ENCODE peak calls at places on chromosome 10, in ten cellular contexts. H is cardiac fibroblast, W is stomach, J is HFFc6, V is fibroblast of the aortic adventitia, N is GM12865, B is coronary artery, U is A549, L is OCI-LY7, P is lower leg skin. F is an unnamed sample.

GRCh38 chr10:119849031-119849789 is 23.4 kb downstream of the MCMBP start:
- DNase-seq in H (peak; percentile 78), W (no peak), J (peak; percentile 70), V (peak; percentile 68), N (no peak), B (no peak), U (no peak), L (no peak), P (no peak), F (no peak)

GRCh38 chr10:126373137-126373536 is 15.1 kb downstream of the ADAM12 start:
- DNase-seq in H (peak; percentile 77), W (no peak), J (no peak), V (peak; percentile 60), N (no peak), B (no peak), U (no peak), L (no peak), P (no peak), F (no peak)

GRCh38 chr10:42113158-42113450 is 525.3 kb downstream of the ZNF33B start:
- DNase-seq in H (no peak), W (no peak), J (no peak), V (no peak), N (no peak), B (no peak), U (no peak), L (no peak), P (no peak), F (no peak)

GRCh38 chr10:119025336-119025735 is 4.2 kb upstream of the NANOS1 start:
- DNase-seq in H (peak; percentile 83), W (peak; percentile 89), J (peak; percentile 71), V (peak; percentile 68), N (no peak), B (peak; percentile 83), U (no peak), L (no peak), P (no peak), F (no peak)

GRCh38 chr10:47451275-47451997 is 32.5 kb downstream of the ANXA8 start:
- DNase-seq in H (no peak), W (no peak), J (no peak), V (no peak), N (no peak), B (peak; percentile 67), U (no peak), L (no peak), P (no peak), F (no peak)

GRCh38 chr10:108393111-108393510 is 1228.6 kb upstream of the SORCS1 start:
- DNase-seq in H (peak; percentile 8), W (peak; percentile 74), J (peak; percentile 15), V (peak; percentile 71), N (no peak), B (no peak), U (no peak), L (no peak), P (no peak), F (no peak)

GRCh38 chr10:48568131-48568530 is 36.7 kb downstream of the ARHGAP22 start:
- DNase-seq in H (no peak), W (no peak), J (no peak), V (no peak), N (no peak), B (peak; percentile 46), U (no peak), L (no peak), P (peak; percentile 57), F (no peak)

GRCh38 chr10:104049497-104050250 is 36.0 kb downstream of the COL17A1 start:
- DNase-seq in H (peak; percentile 79), W (no peak), J (peak; percentile 65), V (peak; percentile 84), N (no peak), B (peak; percentile 26), U (peak; percentile 59), L (no peak), P (no peak), F (no peak)

GRCh38 chr10:31758495-31758894 is 170.1 kb downstream of the ARHGAP12 start:
- DNase-seq in H (peak; percentile 58), W (no peak), J (no peak), V (peak; percentile 91), N (no peak), B (no peak), U (no peak), L (no peak), P (no peak), F (no peak)

GRCh38 chr10:121157998-121158397 is 306.8 kb downstream of the WDR11 start:
- DNase-seq in H (no peak), W (peak; percentile 30), J (no peak), V (no peak), N (peak; percentile 4), B (no peak), U (no peak), L (no peak), P (no peak), F (no peak)

GRCh38 chr10:21926949-21927348 is 76.6 kb downstream of the DNAJC1 start:
- DNase-seq in H (peak; percentile 96), W (no peak), J (peak; percentile 91), V (peak; percentile 97), N (no peak), B (no peak), U (peak; percentile 29), L (no peak), P (no peak), F (no peak)

GRCh38 chr10:3548702-3549101 is 236.3 kb downstream of the KLF6 start:
- DNase-seq in H (peak; percentile 19), W (no peak), J (no peak), V (peak; percentile 54), N (no peak), B (no peak), U (no peak), L (no peak), P (no peak), F (no peak)

GRCh38 chr10:17113889-17114288 is 15.7 kb downstream of the CUBN start:
- DNase-seq in H (peak; percentile 63), W (no peak), J (peak; percentile 31), V (peak; percentile 50), N (no peak), B (no peak), U (no peak), L (no peak), P (no peak), F (no peak)

GRCh38 chr10:132341017-132341416 is 9.0 kb downstream of the LRRC27 start:
- DNase-seq in H (no peak), W (no peak), J (no peak), V (no peak), N (no peak), B (no peak), U (no peak), L (peak; percentile 70), P (no peak), F (no peak)

GRCh38 chr10:29473411-29474100 is 161.2 kb downstream of the SVIL start:
- DNase-seq in H (no peak), W (no peak), J (no peak), V (peak; percentile 41), N (no peak), B (no peak), U (no peak), L (no peak), P (peak; percentile 83), F (no peak)

GRCh38 chr10:119316729-119317097 is 109.3 kb downstream of the GRK5 start:
- DNase-seq in H (peak; percentile 67), W (no peak), J (peak; percentile 78), V (peak; percentile 76), N (no peak), B (no peak), U (peak; percentile 92), L (no peak), P (no peak), F (no peak)

DNA sequence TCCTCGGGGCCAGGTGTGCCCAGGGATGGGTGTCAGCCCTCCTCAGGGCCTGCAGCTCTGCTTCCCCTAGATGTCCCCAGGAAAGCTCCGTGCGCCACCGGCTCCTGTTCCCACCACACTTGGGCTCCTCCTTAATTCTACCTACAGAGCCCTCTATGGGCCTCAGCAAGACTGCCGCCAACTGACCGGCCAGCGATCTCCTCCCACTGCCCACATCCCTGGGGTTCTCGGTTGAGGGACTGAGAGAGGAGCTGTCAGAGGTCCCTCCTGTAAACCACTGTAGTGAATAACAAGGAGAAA is 5.3 kb upstream of the LDB3 start:
- DNase-seq in H (no peak), W (no peak), J (no peak), V (no peak), N (no peak), B (no peak), U (no peak), L (no peak), P (no peak), F (no peak)
- TF ChIP-seq CTCF in H (no peak), W (no peak), J (no peak), V (no peak), N (no peak), B (no peak), U (no peak), L (no peak), P (no peak), F (no peak)

GRCh38 chr10:130748409-130749057 is 563.0 kb downstream of the TCERG1L start:
- DNase-seq in H (no peak), W (peak; percentile 14), J (no peak), V (no peak), N (no peak), B (peak; percentile 43), U (no peak), L (no peak), P (peak; percentile 61), F (no peak)
- TF ChIP-seq CTCF in H (no peak), W (no peak), J (no peak), V (no peak), N (no peak), B (no peak), U (no peak), L (no peak), P (no peak), F (no peak)

GRCh38 chr10:61110188-61110844 is 166.3 kb upstream of the RHOBTB1 start:
- DNase-seq in H (peak; percentile 2), W (no peak), J (peak; percentile 15), V (peak; percentile 69), N (no peak), B (no peak), U (no peak), L (no peak), P (no peak), F (no peak)

GRCh38 chr10:61110936-61111335 is 167.0 kb upstream of the RHOBTB1 start:
- DNase-seq in H (no peak), W (no peak), J (no peak), V (no peak), N (no peak), B (no peak), U (no peak), L (no peak), P (no peak), F (no peak)

DNA sequence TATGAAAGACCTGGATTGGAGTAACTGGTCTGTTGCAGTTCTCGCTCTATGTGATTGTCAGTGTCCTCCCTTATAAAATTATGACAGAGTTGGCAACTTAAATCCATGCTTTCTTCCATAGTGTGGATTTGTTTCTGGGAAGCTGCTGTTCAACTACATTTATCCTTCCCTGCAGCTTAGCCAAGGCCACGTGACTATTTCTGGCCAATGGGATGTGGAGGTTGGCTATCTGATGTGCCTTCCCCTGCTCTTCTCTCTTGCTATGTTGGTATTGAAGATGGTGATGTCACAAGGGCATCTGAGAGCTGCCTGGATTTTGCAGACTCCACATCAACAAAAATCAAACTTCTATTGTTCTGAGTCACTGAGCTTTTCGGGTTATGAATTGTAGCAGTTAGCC is 164.9 kb upstream of the RHOBTB1 start:
- DNase-seq in H (no peak), W (no peak), J (no peak), V (no peak), N (no peak), B (no peak), U (no peak), L (no peak), P (no peak), F (no peak)
- TF ChIP-seq CTCF in H (no peak), W (no peak), J (no peak), V (no peak), N (no peak), B (no peak), U (no peak), L (no peak), P (no peak), F (no peak)

GRCh38 chr10:30493609-30494530 is 59.9 kb downstream of the MAP3K8 start:
- DNase-seq in H (peak; percentile 24), W (no peak), J (peak; percentile 73), V (peak; percentile 48), N (peak; percentile 69), B (no peak), U (no peak), L (peak; percentile 43), P (peak; percentile 92), F (peak; percentile 21)
- TF ChIP-seq CTCF in H (no peak), W (no peak), J (peak; percentile 47), V (no peak), N (peak; percentile 41), B (no peak), U (no peak), L (peak; percentile 71), P (no peak), F (no peak)